ENCODE peak calls at places on chromosomes 7 and 10, in seven cellular contexts. One of them, this sample, is unnamed.

GRCh38 chr10:126895214-126895781 is 9.9 kb upstream of the DOCK1 start:
- DNase-seq in HTR-8/SVneo: no peak
- DNase-seq in Peyer's patch: no peak
- DNase-seq in Panc1: no peak
- DNase-seq in lower leg skin: no peak
- DNase-seq in hippocampal formation: no peak
- DNase-seq in stimulated activated CD4-positive, alpha-beta T cell treated with anti-CD3 and anti-CD28 coated beads, Interleukin-2, amount 100 ng/mL, for 48 hours: no peak
- DNase-seq in this sample: no peak

GRCh38 chr7:20834656-20835055 is 48.0 kb upstream of the SP8 start:
- DNase-seq in HTR-8/SVneo: no peak
- DNase-seq in Peyer's patch: no peak
- DNase-seq in hippocampal formation: no peak
- DNase-seq in lower leg skin: no peak
- DNase-seq in stimulated activated CD4-positive, alpha-beta T cell treated with anti-CD3 and anti-CD28 coated beads, Interleukin-2, amount 100 ng/mL, for 48 hours: no peak
- DNase-seq in Panc1: no peak
- DNase-seq in this sample: no peak

GRCh38 chr7:95045236-95045923 is 138.0 kb downstream of the PPP1R9A start:
- DNase-seq in hippocampal formation: peak
- DNase-seq in lower leg skin: no peak
- DNase-seq in Peyer's patch: no peak
- DNase-seq in stimulated activated CD4-positive, alpha-beta T cell treated with anti-CD3 and anti-CD28 coated beads, Interleukin-2, amount 100 ng/mL, for 48 hours: no peak
- DNase-seq in HTR-8/SVneo: no peak
- DNase-seq in Panc1: no peak
- DNase-seq in this sample: no peak

GRCh38 chr7:34354906-34355305 is 303.1 kb upstream of the NPSR1 start:
- DNase-seq in Peyer's patch: no peak
- DNase-seq in hippocampal formation: no peak
- DNase-seq in lower leg skin: no peak
- DNase-seq in Panc1: no peak
- DNase-seq in stimulated activated CD4-positive, alpha-beta T cell treated with anti-CD3 and anti-CD28 coated beads, Interleukin-2, amount 100 ng/mL, for 48 hours: no peak
- DNase-seq in HTR-8/SVneo: no peak
- DNase-seq in this sample: no peak

GRCh38 chr10:71272122-71272771 is 46.8 kb upstream of the SLC29A3 start:
- DNase-seq in Panc1: no peak
- DNase-seq in lower leg skin: no peak
- DNase-seq in stimulated activated CD4-positive, alpha-beta T cell treated with anti-CD3 and anti-CD28 coated beads, Interleukin-2, amount 100 ng/mL, for 48 hours: no peak
- DNase-seq in hippocampal formation: no peak
- DNase-seq in Peyer's patch: no peak
- DNase-seq in HTR-8/SVneo: no peak
- DNase-seq in this sample: no peak

GRCh38 chr7:155830961-155831806 is 18.9 kb upstream of the SHH start:
- DNase-seq in HTR-8/SVneo: no peak
- DNase-seq in Peyer's patch: no peak
- DNase-seq in Panc1: no peak
- DNase-seq in stimulated activated CD4-positive, alpha-beta T cell treated with anti-CD3 and anti-CD28 coated beads, Interleukin-2, amount 100 ng/mL, for 48 hours: no peak
- DNase-seq in lower leg skin: no peak
- DNase-seq in hippocampal formation: no peak
- DNase-seq in this sample: no peak

GRCh38 chr10:13773496-13774170 is 186.9 kb downstream of the PRPF18 start:
- DNase-seq in HTR-8/SVneo: no peak
- DNase-seq in hippocampal formation: no peak
- DNase-seq in Panc1: no peak
- DNase-seq in stimulated activated CD4-positive, alpha-beta T cell treated with anti-CD3 and anti-CD28 coated beads, Interleukin-2, amount 100 ng/mL, for 48 hours: no peak
- DNase-seq in lower leg skin: no peak
- DNase-seq in Peyer's patch: no peak
- DNase-seq in this sample: no peak

GRCh38 chr10:74056081-74056818 is 58.3 kb downstream of the VCL start:
- DNase-seq in Panc1: peak
- DNase-seq in stimulated activated CD4-positive, alpha-beta T cell treated with anti-CD3 and anti-CD28 coated beads, Interleukin-2, amount 100 ng/mL, for 48 hours: no peak
- DNase-seq in Peyer's patch: no peak
- DNase-seq in HTR-8/SVneo: no peak
- DNase-seq in hippocampal formation: no peak
- DNase-seq in lower leg skin: no peak
- DNase-seq in this sample: no peak

GRCh38 chr7:134587736-134588135 is 38.8 kb downstream of the AKR1B15 start:
- DNase-seq in HTR-8/SVneo: no peak
- DNase-seq in stimulated activated CD4-positive, alpha-beta T cell treated with anti-CD3 and anti-CD28 coated beads, Interleukin-2, amount 100 ng/mL, for 48 hours: no peak
- DNase-seq in Panc1: no peak
- DNase-seq in hippocampal formation: no peak
- DNase-seq in lower leg skin: no peak
- DNase-seq in Peyer's patch: no peak
- DNase-seq in this sample: no peak

GRCh38 chr7:36460811-36461429 is 71.3 kb downstream of the ANLN start:
- DNase-seq in HTR-8/SVneo: no peak
- DNase-seq in lower leg skin: no peak
- DNase-seq in Peyer's patch: no peak
- DNase-seq in Panc1: no peak
- DNase-seq in hippocampal formation: no peak
- DNase-seq in stimulated activated CD4-positive, alpha-beta T cell treated with anti-CD3 and anti-CD28 coated beads, Interleukin-2, amount 100 ng/mL, for 48 hours: no peak
- DNase-seq in this sample: no peak

GRCh38 chr7:142898377-142899235 is 13.1 kb upstream of the TRPV6 start:
- DNase-seq in HTR-8/SVneo: no peak
- DNase-seq in lower leg skin: no peak
- DNase-seq in hippocampal formation: no peak
- DNase-seq in stimulated activated CD4-positive, alpha-beta T cell treated with anti-CD3 and anti-CD28 coated beads, Interleukin-2, amount 100 ng/mL, for 48 hours: no peak
- DNase-seq in Peyer's patch: no peak
- DNase-seq in Panc1: no peak
- DNase-seq in this sample: no peak

GRCh38 chr10:35386594-35387174 is 50.4 kb downstream of the CCNY start:
- DNase-seq in Panc1: no peak
- DNase-seq in HTR-8/SVneo: no peak
- DNase-seq in hippocampal formation: no peak
- DNase-seq in stimulated activated CD4-positive, alpha-beta T cell treated with anti-CD3 and anti-CD28 coated beads, Interleukin-2, amount 100 ng/mL, for 48 hours: no peak
- DNase-seq in lower leg skin: no peak
- DNase-seq in Peyer's patch: no peak
- DNase-seq in this sample: no peak

GRCh38 chr10:98646998-98647917 is 200.5 kb upstream of the HPS1 start:
- DNase-seq in lower leg skin: no peak
- DNase-seq in Panc1: no peak
- DNase-seq in HTR-8/SVneo: no peak
- DNase-seq in hippocampal formation: no peak
- DNase-seq in stimulated activated CD4-positive, alpha-beta T cell treated with anti-CD3 and anti-CD28 coated beads, Interleukin-2, amount 100 ng/mL, for 48 hours: no peak
- DNase-seq in Peyer's patch: no peak
- DNase-seq in this sample: no peak